ENCODE peak calls at places on chromosome 9, in six cellular contexts. Z is GM12878, J is fibroblast of lung, D is H9, G is GM23338, A is endothelial cell of umbilical vein. Y is an unnamed sample. For H3K4me1 and H3K79me2, the result is how much of the 10 kb centered on the place peaks cover.

GRCh38 chr9:21561502-21561901 is 79.4 kb upstream of the IFNE start:
- DNase-seq in Z (no peak), J (no peak), D (no peak), G (no peak), A (no peak), Y (no peak)

GRCh38 chr9:70080481-70081119 is 37.0 kb downstream of the MAMDC2 start:
- DNase-seq in Z (no peak), J (peak), D (no peak), G (peak), A (peak), Y (no peak)

GRCh38 chr9:78212868-78213267 is 23.0 kb upstream of the CEP78 start:
- DNase-seq in Z (no peak), J (peak), D (no peak), G (no peak), A (no peak), Y (no peak)

GRCh38 chr9:114611516-114612271 is 603 bp downstream of the TMEM268 start:
- DNase-seq in Z (no peak), J (peak), D (peak), G (peak), A (peak), Y (no peak)

GRCh38 chr9:34508951-34509350 is 13.8 kb downstream of the ENHO start:
- DNase-seq in Z (no peak), J (no peak), D (no peak), G (no peak), A (no peak), Y (no peak)

GRCh38 chr9:101706261-101706798 is 32.1 kb downstream of the GRIN3A start:
- DNase-seq in Z (no peak), J (no peak), D (no peak), G (peak), A (no peak), Y (no peak)

GRCh38 chr9:26722755-26723154 is 169.8 kb downstream of the CAAP1 start:
- DNase-seq in Z (no peak), J (no peak), D (no peak), G (no peak), A (no peak), Y (no peak)

GRCh38 chr9:70421020-70421271 is 6.5 kb upstream of the KLF9 start:
- DNase-seq in Z (no peak), J (no peak), D (no peak), G (no peak), A (no peak), Y (no peak)

GRCh38 chr9:113998529-113999255 is 79.4 kb downstream of the AMBP start:
- DNase-seq in Z (no peak), J (no peak), D (peak), G (peak), A (no peak), Y (peak)

GRCh38 chr9:15618540-15619331 is 65.9 kb downstream of the CCDC171 start:
- DNase-seq in Z (no peak), J (no peak), D (no peak), G (no peak), A (no peak), Y (no peak)

GRCh38 chr9:15622596-15622995 is 69.8 kb downstream of the CCDC171 start:
- DNase-seq in Z (no peak), J (peak), D (no peak), G (peak), A (peak), Y (no peak)

GRCh38 chr9:15612962-15613361 is 60.1 kb downstream of the CCDC171 start:
- DNase-seq in Z (no peak), J (no peak), D (no peak), G (no peak), A (no peak), Y (no peak)

GRCh38 chr9:15617782-15618181 is 64.9 kb downstream of the CCDC171 start:
- DNase-seq in Z (no peak), J (no peak), D (no peak), G (no peak), A (no peak), Y (no peak)
- H3K4me1 ChIP-seq in Z (under half), J (under half), D (under half), G (under half), A (under half), Y (under half)

GRCh38 chr9:20466328-20467008 is 155.8 kb downstream of the MLLT3 start:
- DNase-seq in Z (no peak), J (no peak), D (no peak), G (no peak), A (no peak), Y (no peak)
- H3K79me2 ChIP-seq in Z (under half), J (under half), D (under half), G (under half), A (under half), Y (under half)

DNA sequence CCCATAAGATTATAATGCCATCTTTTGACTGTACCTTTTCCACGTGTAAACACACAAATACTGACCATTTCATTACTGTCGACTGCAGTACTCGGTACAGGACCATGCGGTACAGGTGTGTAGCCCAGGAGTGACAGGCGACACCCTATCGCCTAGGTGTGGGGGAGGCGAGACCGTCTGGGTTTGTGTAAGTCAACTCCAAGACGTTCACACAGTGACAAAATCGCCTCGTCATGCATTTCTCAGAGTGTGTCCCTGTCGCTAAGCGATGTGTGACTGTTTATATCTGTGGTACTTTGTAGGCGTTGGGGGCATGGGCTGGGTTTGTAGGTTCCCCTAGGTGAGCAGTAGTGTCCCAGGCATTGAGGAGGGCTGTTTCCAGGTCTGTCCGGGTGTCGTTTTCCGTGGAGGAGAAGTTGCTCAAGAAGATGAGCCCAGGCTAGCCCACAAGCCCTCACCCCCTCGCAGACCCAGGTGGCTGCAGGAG is 20.3 kb downstream of the NEK6 start:
- DNase-seq in Z (no peak), J (no peak), D (no peak), G (no peak), A (no peak), Y (no peak)
- H3K4me1 ChIP-seq in Z (under half), J (under half), D (under half), G (under half), A (half or more), Y (under half)

DNA sequence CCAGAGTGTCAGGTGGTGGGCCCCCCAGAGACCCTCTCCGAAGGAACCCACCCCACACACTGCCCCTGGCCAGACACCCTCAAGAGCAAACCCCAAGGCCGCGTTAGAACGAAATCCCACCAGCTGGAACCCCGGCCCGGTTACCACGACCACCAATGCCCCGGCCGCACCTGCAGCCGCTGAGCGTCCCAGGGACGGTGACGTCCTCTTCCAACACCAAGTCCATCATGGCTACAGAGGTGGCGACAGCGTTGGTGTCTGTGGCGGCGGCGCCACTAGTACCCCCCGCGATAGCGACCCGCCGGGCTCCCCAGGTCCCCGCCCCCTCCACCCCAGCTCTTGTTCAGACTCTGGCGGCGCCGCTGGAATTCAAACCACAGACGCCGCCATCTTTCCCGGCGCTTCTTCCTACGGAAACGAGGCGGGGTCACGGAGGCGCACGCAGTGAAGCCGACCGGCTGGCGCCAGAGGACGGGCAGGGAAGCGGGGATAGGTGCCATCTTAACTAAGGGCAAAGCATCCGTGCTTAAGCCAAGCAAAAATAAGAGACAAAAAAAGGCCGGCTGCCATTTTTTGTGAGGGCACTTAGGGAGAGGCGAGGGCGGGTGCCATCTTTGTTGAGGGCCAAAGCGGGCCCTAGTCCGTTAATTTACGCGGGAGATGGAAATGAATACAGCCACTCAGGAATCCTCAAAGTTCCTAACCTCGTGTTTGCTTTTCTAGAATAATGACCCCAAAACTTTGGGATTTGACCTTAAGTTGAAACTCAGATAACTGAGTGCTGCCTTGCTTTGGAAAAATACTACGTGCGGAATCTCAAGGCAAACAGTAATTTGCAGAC is at the start of gene CDK5RAP2:
- DNase-seq in Z (peak), J (peak), D (peak), G (peak), A (peak), Y (peak)
- H3K79me2 ChIP-seq in Z (under half), J (under half), D (under half), G (under half), A (under half), Y (under half)

GRCh38 chr9:87551692-87552303 is 54.1 kb downstream of the DAPK1 start:
- DNase-seq in Z (no peak), J (no peak), D (peak), G (peak), A (no peak), Y (no peak)
- H3K4me1 ChIP-seq in Z (under half), J (under half), D (under half), G (under half), A (under half), Y (under half)

Y was measured in neural progenitor cell.